ENCODE peak calls at places on chromosomes 12 and 14, in ten cellular contexts. H, Q, J, A, P, E, T, S, N and U are unnamed samples.

GRCh38 chr12:47729233-47729632 is 3.9 kb upstream of the ENDOU start:
- DNase-seq in E (no peak), N (no peak), H (no peak), Q (peak), J (no peak), S (no peak), P (no peak), A (no peak), T (no peak), U (no peak)

GRCh38 chr14:91059576-91060471 is 617 bp downstream of the RPS6KA5 start:
- DNase-seq in P (no peak), H (peak), Q (peak), J (peak), T (peak), A (peak), S (peak), E (peak), N (peak), U (no peak)

GRCh38 chr12:76714415-76714814 is 49.5 kb upstream of the ZDHHC17 start:
- DNase-seq in Q (no peak), N (no peak), P (no peak), A (no peak), J (no peak), T (no peak), H (no peak), E (no peak), S (no peak), U (no peak)

GRCh38 chr12:111444706-111445310 is 39.1 kb downstream of the SH2B3 start:
- DNase-seq in Q (peak), T (peak), S (no peak), J (peak), N (no peak), H (peak), E (peak), A (peak), P (no peak), U (no peak)

GRCh38 chr12:84637926-84638325 is 274.7 kb downstream of the SLC6A15 start:
- DNase-seq in J (no peak), P (peak), A (no peak), N (no peak), H (no peak), E (no peak), T (no peak), S (no peak), Q (peak), U (no peak)

GRCh38 chr12:93322784-93323183 is 54.9 kb upstream of the NUDT4 start:
- DNase-seq in A (no peak), P (peak), Q (no peak), J (no peak), T (no peak), N (no peak), E (no peak), S (no peak), H (no peak), U (no peak)

GRCh38 chr12:49683604-49684309 is 23.4 kb downstream of the FMNL3 start:
- DNase-seq in A (no peak), N (no peak), P (no peak), J (no peak), S (no peak), Q (no peak), E (no peak), H (no peak), T (no peak), U (no peak)

GRCh38 chr14:89422181-89422951 is 5.3 kb upstream of the FOXN3 start:
- DNase-seq in E (no peak), Q (peak), T (peak), J (no peak), P (no peak), A (no peak), H (no peak), N (no peak), S (no peak), U (no peak)

GRCh38 chr14:102320033-102320660 is 601 bp downstream of the ZNF839 start:
- DNase-seq in E (peak), N (peak), P (peak), H (peak), S (no peak), Q (peak), J (peak), A (no peak), T (peak), U (no peak)

GRCh38 chr12:26112232-26112631 is 12.6 kb downstream of the BHLHE41 start:
- DNase-seq in Q (no peak), H (no peak), S (no peak), E (no peak), A (no peak), P (no peak), J (no peak), N (no peak), T (no peak), U (no peak)

GRCh38 chr12:22121224-22121623 is 75.2 kb downstream of the CMAS start:
- DNase-seq in H (no peak), N (no peak), P (no peak), S (no peak), Q (no peak), T (no peak), E (no peak), J (peak), A (no peak), U (no peak)

GRCh38 chr14:99729991-99730875 is 46.1 kb downstream of the CYP46A1 start:
- DNase-seq in J (peak), H (no peak), S (peak), P (no peak), T (peak), E (peak), A (peak), N (peak), Q (peak), U (no peak)

GRCh38 chr12:47813491-47814196 is 6.1 kb downstream of the HDAC7 start:
- DNase-seq in N (no peak), A (no peak), H (peak), Q (no peak), E (peak), P (no peak), T (no peak), S (no peak), J (peak), U (no peak)

GRCh38 chr14:29548948-29549370 is 378.7 kb downstream of the PRKD1 start:
- DNase-seq in T (no peak), N (no peak), J (peak), P (peak), S (no peak), H (no peak), A (no peak), Q (peak), E (peak), U (peak)

GRCh38 chr14:36583242-36584166 is 1.1 kb upstream of the NKX2-8 start:
- DNase-seq in A (no peak), E (peak), Q (no peak), H (no peak), J (no peak), S (no peak), T (no peak), P (no peak), N (no peak), U (no peak)

GRCh38 chr12:55957106-55957859 is 8.6 kb downstream of the PMEL start:
- DNase-seq in N (no peak), E (no peak), T (peak), A (no peak), H (no peak), J (no peak), P (no peak), S (no peak), Q (no peak), U (no peak)

GRCh38 chr12:55955344-55955743 is 10.5 kb downstream of the PMEL start:
- DNase-seq in P (no peak), J (no peak), H (no peak), E (no peak), N (no peak), Q (no peak), A (no peak), S (no peak), T (no peak), U (no peak)

DNA sequence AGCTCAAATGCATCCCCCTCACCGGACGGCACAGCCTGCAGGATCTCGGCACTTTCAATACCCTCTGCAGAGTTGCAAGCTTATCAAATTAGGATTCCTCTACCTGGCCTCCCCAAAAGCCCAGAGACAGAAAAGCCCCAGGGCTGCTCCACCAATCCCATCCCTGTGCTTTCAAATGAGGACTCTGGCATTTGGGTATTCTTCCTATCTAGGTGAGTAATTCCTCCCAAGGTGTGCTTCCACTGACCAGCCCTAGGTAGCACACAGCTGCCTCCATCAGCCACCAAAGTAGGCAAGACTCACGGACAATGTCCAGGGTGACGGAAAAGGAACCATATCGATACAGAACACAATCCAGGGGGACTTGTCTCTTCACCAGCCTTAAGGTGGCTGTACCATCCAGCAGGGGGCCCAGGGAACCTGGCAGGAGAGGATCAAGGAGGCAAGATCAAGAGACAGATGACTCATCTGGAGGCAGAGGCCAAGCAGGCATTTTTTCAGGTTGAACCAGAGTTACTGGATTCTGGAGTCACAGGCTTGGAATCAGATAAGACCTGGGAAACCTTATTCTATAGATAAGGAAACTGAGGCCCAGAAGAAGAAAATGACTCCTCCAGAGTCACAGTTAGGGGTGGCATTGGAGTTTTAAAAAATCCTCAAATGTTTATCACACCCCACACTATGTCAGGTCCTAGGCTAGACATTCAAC is 9.9 kb downstream of the PMEL start:
- DNase-seq in P (peak), E (no peak), Q (peak), S (no peak), A (no peak), H (no peak), T (peak), N (no peak), J (no peak), U (no peak)
- TF ChIP-seq CTCF in P (peak), E (peak), Q (peak), S (peak), A (peak), H (no peak), T (peak), N (no peak), J (no peak), U (peak)

GRCh38 chr14:63039800-63040380 is 5.4 kb downstream of the KCNH5 start:
- DNase-seq in H (no peak), N (no peak), A (no peak), E (no peak), J (no peak), P (peak), S (no peak), T (no peak), Q (peak), U (no peak)
- TF ChIP-seq CTCF in H (no peak), N (peak), A (no peak), E (peak), J (no peak), P (peak), S (peak), T (no peak), Q (peak), U (no peak)

GRCh38 chr14:52551696-52552062 is 626 bp downstream of the TXNDC16 start:
- DNase-seq in E (no peak), P (peak), S (no peak), N (no peak), Q (peak), J (peak), H (no peak), T (no peak), A (no peak), U (no peak)
- TF ChIP-seq CTCF in E (peak), P (peak), S (no peak), N (no peak), Q (peak), J (peak), H (no peak), T (no peak), A (no peak), U (peak)

DNA sequence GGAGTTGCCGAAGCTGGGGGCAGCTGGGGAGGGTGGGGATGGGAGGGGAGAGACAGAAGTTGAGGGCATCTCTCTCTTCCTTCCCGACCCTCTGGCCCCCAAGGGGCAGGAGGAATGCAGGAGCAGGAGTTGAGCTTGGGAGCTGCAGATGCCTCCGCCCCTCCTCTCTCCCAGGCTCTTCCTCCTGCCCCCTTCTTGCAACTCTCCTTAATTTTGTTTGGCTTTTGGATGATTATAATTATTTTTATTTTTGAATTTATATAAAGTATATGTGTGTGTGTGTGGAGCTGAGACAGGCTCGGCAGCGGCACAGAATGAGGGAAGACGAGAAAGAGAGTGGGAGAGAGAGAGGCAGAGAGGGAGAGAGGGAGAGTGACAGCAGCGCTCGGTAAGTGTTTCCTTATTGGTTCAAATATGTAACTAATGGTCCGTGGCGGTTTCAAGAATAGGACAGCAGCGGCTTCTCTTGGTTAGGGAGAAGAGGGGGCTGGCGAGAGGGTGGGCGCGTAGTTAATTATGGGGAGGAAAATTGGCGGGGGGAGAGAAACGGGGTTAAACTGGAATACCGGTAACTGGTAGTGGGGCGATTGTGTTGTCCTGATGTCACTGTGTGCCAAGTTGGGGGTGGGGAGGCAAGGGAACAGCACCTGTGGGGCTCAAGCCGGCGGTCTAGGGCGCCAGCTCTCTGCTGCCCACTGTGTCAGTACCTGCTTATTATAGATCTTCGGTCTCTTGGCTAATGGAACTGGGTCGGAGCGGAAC is 8.4 kb downstream of the HOXC8 start:
- DNase-seq in J (no peak), T (no peak), A (no peak), H (no peak), N (no peak), S (no peak), P (no peak), Q (no peak), E (no peak), U (no peak)
- TF ChIP-seq CTCF in J (no peak), T (no peak), A (no peak), H (no peak), N (no peak), S (no peak), P (no peak), Q (peak), E (no peak), U (no peak)

GRCh38 chr12:56229819-56230448 is at the start of gene SLC39A5:
- DNase-seq in Q (no peak), H (no peak), T (no peak), J (no peak), N (no peak), E (no peak), A (no peak), P (no peak), S (no peak), U (no peak)
- TF ChIP-seq CTCF in Q (no peak), H (no peak), T (no peak), J (no peak), N (no peak), E (no peak), A (no peak), P (no peak), S (no peak), U (no peak)

GRCh38 chr14:50917449-50917848 is 26.8 kb downstream of the PYGL start:
- DNase-seq in E (no peak), Q (no peak), S (no peak), T (no peak), J (no peak), H (no peak), N (no peak), P (no peak), A (no peak), U (no peak)
- TF ChIP-seq CTCF in E (no peak), Q (no peak), S (no peak), T (no peak), J (no peak), H (no peak), N (no peak), P (no peak), A (no peak), U (no peak)

GRCh38 chr12:51972424-51972812 is 20.9 kb downstream of the ACVR1B start:
- DNase-seq in J (no peak), N (no peak), Q (no peak), S (no peak), P (no peak), H (no peak), A (no peak), E (no peak), T (no peak), U (no peak)
- TF ChIP-seq CTCF in J (no peak), N (no peak), Q (no peak), S (no peak), P (no peak), H (no peak), A (no peak), E (no peak), T (no peak), U (no peak)